ENCODE peak calls at places on chromosomes 6 and 20, in seven cellular contexts. X is CD4-positive, CD25-positive, alpha-beta regulatory T cell; I is hypothalamus; W is activated T-helper 1 cell treated with anti-CD3 and anti-CD28 coated beads, Interleukin-12 subunit alpha, Interleukin-12 subunit beta, Interleukin-2, Interleukin-4 antibody, amounts not matched to agents 30 ng/mL and 10 ng/mL and 1 ng/mL, durations not matched to agents 14 hours and 24 hours and 36 hours; U is fibroblast of the conjunctiva; C is stimulated activated CD4-positive, alpha-beta T cell treated with anti-CD3 and anti-CD28 coated beads, TNF-alpha, amount 100 ng/mL, for 4 hours; S is stromal cell of bone marrow. L is an unnamed sample.

GRCh38 chr6:44002591-44003344 is 124.5 kb downstream of the MRPL14 start:
- DNase-seq in I (no peak), S (no peak), U (no peak), W (peak; percentile 48), C (peak; percentile 52), X (peak; percentile 55), L (peak; percentile 59)

GRCh38 chr6:21395121-21395520 is 198.4 kb upstream of the SOX4 start:
- DNase-seq in S (no peak), I (no peak), W (no peak), C (no peak), X (no peak), U (no peak), L (no peak)

GRCh38 chr6:170445487-170445886 is 107.6 kb downstream of the PSMB1 start:
- DNase-seq in X (no peak), S (peak; percentile 36), W (no peak), C (no peak), U (no peak), I (no peak), L (no peak)

GRCh38 chr6:169145476-169145875 is 108.2 kb downstream of the THBS2 start:
- DNase-seq in C (no peak), S (no peak), X (no peak), I (no peak), W (no peak), U (peak; percentile 38), L (no peak)

GRCh38 chr6:139508576-139508975 is 134.1 kb upstream of the CITED2 start:
- DNase-seq in I (no peak), C (no peak), U (no peak), X (no peak), S (no peak), W (no peak), L (no peak)

GRCh38 chr6:166720859-166721258 is 93.8 kb upstream of the RPS6KA2 start:
- DNase-seq in X (no peak), S (no peak), C (no peak), U (no peak), I (no peak), W (no peak), L (no peak)

GRCh38 chr6:29764422-29765196 is 41.4 kb downstream of the HLA-F start:
- DNase-seq in C (no peak), U (no peak), I (no peak), X (no peak), W (no peak), S (peak; percentile 47), L (no peak)

GRCh38 chr6:10547809-10548208 is 26.7 kb downstream of the GCNT2 start:
- DNase-seq in U (no peak), I (no peak), C (no peak), S (no peak), X (no peak), W (no peak), L (no peak)

GRCh38 chr6:111483736-111484654 is 977 bp upstream of the REV3L start:
- DNase-seq in W (peak; percentile 83), S (peak; percentile 95), X (peak; percentile 95), C (peak; percentile 77), I (peak; percentile 41), U (peak; percentile 96), L (peak; percentile 88)

GRCh38 chr20:9054176-9054575 is 14.7 kb upstream of the PLCB4 start:
- DNase-seq in C (no peak), S (peak; percentile 36), W (no peak), I (no peak), X (no peak), U (no peak), L (no peak)

GRCh38 chr20:41142241-41142640 is 4.9 kb downstream of the PLCG1 start:
- DNase-seq in S (no peak), I (no peak), U (no peak), W (no peak), C (no peak), X (no peak), L (peak; percentile 33)

GRCh38 chr6:106757267-106757666 is 127.9 kb downstream of the QRSL1 start:
- DNase-seq in U (no peak), X (no peak), I (no peak), W (no peak), S (no peak), C (no peak), L (no peak)

GRCh38 chr6:43739642-43740091 is 30.3 kb upstream of the VEGFA start:
- DNase-seq in C (no peak), S (no peak), W (no peak), U (no peak), X (no peak), I (no peak), L (no peak)

GRCh38 chr6:85669735-85670194 is 27.1 kb upstream of the SYNCRIP start:
- DNase-seq in X (peak; percentile 89), W (peak; percentile 58), I (no peak), U (no peak), S (peak; percentile 21), C (no peak), L (peak; percentile 62)

GRCh38 chr6:55827818-55828522 is 47.4 kb downstream of the BMP5 start:
- DNase-seq in U (no peak), W (no peak), C (no peak), S (no peak), X (no peak), I (no peak), L (no peak)

GRCh38 chr6:30793521-30794194 is 49.3 kb upstream of the IER3 start:
- DNase-seq in U (no peak), C (no peak), W (no peak), I (no peak), X (peak; percentile 78), S (no peak), L (no peak)

L was measured in activated CD4-positive, alpha-beta memory T cell treated with anti-CD3 and anti-CD28 coated beads, Interleukin-2, amount 10 ng/mL, durations not matched to agents 7 days and 5 days.